ENCODE peak calls at places on chromosomes 3 and 15, in ten cellular contexts. D is Peyer's patch, L is colonic mucosa, C is left lung, B is GM23338, R is GM13976, O is cardiac fibroblast, Y is fibroblast of lung, I is kidney epithelial cell, F is coronary artery. T is an unnamed sample.

GRCh38 chr3:157077565-157077991 is 82.4 kb downstream of the CCNL1 start:
- DNase-seq in D (no peak), L (peak), C (no peak), B (peak), R (no peak), O (no peak), Y (peak), I (no peak), F (no peak), T (no peak)

GRCh38 chr3:23183731-23184130 is 19.4 kb upstream of the UBE2E2 start:
- DNase-seq in D (no peak), L (peak), C (no peak), B (peak), R (no peak), O (peak), Y (peak), I (no peak), F (no peak), T (no peak)

GRCh38 chr3:101665357-101665756 is 11.6 kb downstream of the ZBTB11 start:
- DNase-seq in D (no peak), L (no peak), C (no peak), B (no peak), R (no peak), O (no peak), Y (no peak), I (no peak), F (no peak), T (no peak)

GRCh38 chr15:90212221-90213079 is 11.3 kb downstream of the SEMA4B start:
- DNase-seq in D (no peak), L (peak), C (no peak), B (no peak), R (no peak), O (no peak), Y (no peak), I (no peak), F (no peak), T (no peak)

GRCh38 chr3:71226565-71227281 is 356.8 kb downstream of the FOXP1 start:
- DNase-seq in D (no peak), L (no peak), C (no peak), B (no peak), R (peak), O (peak), Y (peak), I (no peak), F (no peak), T (peak)

GRCh38 chr3:33117461-33117860 is 3.6 kb downstream of the CRTAP start:
- DNase-seq in D (no peak), L (no peak), C (no peak), B (no peak), R (no peak), O (no peak), Y (no peak), I (no peak), F (no peak), T (no peak)

GRCh38 chr15:81111018-81111417 is 23.1 kb upstream of the CFAP161 start:
- DNase-seq in D (no peak), L (no peak), C (no peak), B (no peak), R (no peak), O (no peak), Y (no peak), I (no peak), F (no peak), T (no peak)

GRCh38 chr3:37338500-37338899 is 164.1 kb upstream of the LRRFIP2 start:
- DNase-seq in D (no peak), L (no peak), C (no peak), B (no peak), R (no peak), O (peak), Y (no peak), I (no peak), F (no peak), T (no peak)

GRCh38 chr15:78811124-78811824 is at the start of gene ADAMTS7:
- DNase-seq in D (peak), L (peak), C (peak), B (peak), R (peak), O (peak), Y (peak), I (peak), F (peak), T (no peak)

GRCh38 chr15:78808550-78808949 is 2.7 kb downstream of the ADAMTS7 start:
- DNase-seq in D (no peak), L (peak), C (no peak), B (peak), R (peak), O (peak), Y (peak), I (no peak), F (no peak), T (no peak)

GRCh38 chr15:78811825-78812183 is 540 bp upstream of the ADAMTS7 start:
- DNase-seq in D (no peak), L (no peak), C (no peak), B (no peak), R (no peak), O (no peak), Y (no peak), I (no peak), F (no peak), T (no peak)

GRCh38 chr15:78810003-78810376 is 1.3 kb downstream of the ADAMTS7 start:
- DNase-seq in D (no peak), L (no peak), C (no peak), B (no peak), R (no peak), O (no peak), Y (peak), I (no peak), F (no peak), T (no peak)

GRCh38 chr15:78810377-78811123 is 714 bp downstream of the ADAMTS7 start:
- DNase-seq in D (peak), L (peak), C (peak), B (peak), R (peak), O (peak), Y (peak), I (no peak), F (no peak), T (no peak)
- TF ChIP-seq CTCF in D (no peak), L (no peak), C (no peak), B (no peak), R (no peak), O (no peak), Y (no peak), I (no peak), F (no peak), T (no peak)

DNA sequence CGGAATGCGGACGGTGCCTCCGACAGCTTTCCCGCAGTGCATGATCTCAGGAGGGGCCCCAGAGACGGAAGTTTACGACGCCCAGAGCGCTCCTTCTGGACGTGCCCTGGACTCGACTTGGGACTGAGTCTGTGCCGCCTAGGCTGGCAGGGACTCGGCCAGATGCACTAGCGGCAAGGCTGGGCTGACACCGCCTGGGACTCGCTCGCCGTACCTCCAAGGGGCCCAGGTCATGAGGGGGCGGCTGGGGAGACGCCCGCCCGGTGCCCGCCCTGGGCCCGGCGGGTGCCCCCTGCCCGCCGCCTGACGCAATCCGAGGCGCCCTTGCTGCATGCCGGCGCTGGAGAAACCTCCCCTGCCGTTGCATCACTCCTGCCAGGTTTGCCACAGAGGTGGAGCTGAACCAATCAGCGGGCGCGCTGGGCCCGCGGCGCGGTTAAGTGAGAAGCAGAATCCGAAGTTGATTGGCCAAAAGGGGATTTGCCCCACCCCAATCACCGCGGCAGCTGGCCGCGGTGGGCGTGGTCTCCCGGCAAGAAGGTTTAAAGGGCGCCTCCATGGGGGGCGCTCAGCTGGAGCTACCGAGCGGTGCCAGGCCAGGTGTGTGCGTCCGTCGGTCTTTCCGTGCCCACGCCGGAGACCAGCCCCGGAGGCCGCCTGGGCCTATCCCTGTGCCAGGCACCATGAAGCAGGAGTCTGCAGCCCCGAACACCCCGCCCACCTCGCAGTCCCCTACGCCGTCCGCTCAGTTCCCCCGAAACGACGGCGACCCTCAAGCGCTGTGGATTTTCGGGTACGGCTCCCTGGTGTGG is at the start of gene CHAC1:
- DNase-seq in D (peak), L (peak), C (peak), B (peak), R (peak), O (peak), Y (peak), I (peak), F (peak), T (peak)
- TF ChIP-seq CTCF in D (no peak), L (no peak), C (no peak), B (no peak), R (no peak), O (no peak), Y (no peak), I (no peak), F (no peak), T (no peak)

DNA sequence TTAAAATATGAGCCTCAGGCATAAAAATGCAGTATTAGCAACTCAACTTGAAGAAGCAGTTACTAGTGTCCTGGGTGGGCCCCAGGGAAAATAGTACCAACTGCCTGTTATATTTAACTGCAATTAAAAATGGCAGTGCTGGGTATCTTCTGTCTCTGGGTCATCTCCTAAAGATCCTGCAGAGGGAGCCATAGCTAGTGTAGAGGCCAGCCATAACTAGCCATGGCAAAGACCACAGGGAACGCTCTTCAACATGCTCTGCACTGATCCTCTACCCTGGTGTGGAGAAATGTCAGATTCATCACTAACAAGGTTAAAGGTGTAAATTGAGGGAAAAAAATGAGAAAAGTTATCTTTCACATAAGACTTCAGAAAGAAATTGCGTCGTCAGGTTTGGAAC is 181.3 kb downstream of the SNRPN start:
- DNase-seq in D (no peak), L (no peak), C (no peak), B (peak), R (no peak), O (peak), Y (no peak), I (no peak), F (no peak), T (no peak)
- TF ChIP-seq CTCF in D (no peak), L (no peak), C (no peak), B (peak), R (peak), O (peak), Y (no peak), I (no peak), F (no peak), T (no peak)

GRCh38 chr3:15636028-15636709 is 34.6 kb downstream of the BTD start:
- DNase-seq in D (no peak), L (no peak), C (no peak), B (no peak), R (peak), O (peak), Y (peak), I (no peak), F (no peak), T (peak)
- TF ChIP-seq CTCF in D (no peak), L (no peak), C (no peak), B (no peak), R (no peak), O (no peak), Y (no peak), I (no peak), F (no peak), T (no peak)

DNA sequence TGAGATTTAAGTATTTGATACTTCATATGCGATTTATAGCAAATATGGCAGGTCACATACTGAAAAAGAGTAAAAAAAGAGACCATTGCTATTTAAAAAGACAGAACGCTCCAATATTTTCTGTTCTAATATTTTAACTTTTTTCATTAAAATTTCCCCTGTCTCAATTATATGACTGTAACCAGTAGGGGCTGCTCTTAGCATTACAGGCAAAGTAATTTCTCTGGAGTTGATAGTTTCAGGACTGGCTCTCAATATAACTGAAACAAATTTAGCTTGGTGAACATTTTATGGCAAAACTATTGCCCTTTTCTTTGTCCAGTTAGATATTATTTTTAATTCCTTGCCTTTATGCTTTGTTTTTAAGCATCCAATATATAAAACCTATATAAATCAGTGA is 286.3 kb upstream of the ROBO2 start:
- DNase-seq in D (no peak), L (no peak), C (no peak), B (peak), R (no peak), O (no peak), Y (no peak), I (no peak), F (no peak), T (no peak)
- TF ChIP-seq CTCF in D (no peak), L (no peak), C (peak), B (peak), R (no peak), O (no peak), Y (peak), I (peak), F (no peak), T (no peak)

GRCh38 chr15:78711638-78712037 is 70.6 kb upstream of the CHRNB4 start:
- DNase-seq in D (no peak), L (no peak), C (no peak), B (no peak), R (no peak), O (no peak), Y (no peak), I (no peak), F (no peak), T (no peak)
- TF ChIP-seq CTCF in D (no peak), L (no peak), C (no peak), B (peak), R (no peak), O (no peak), Y (no peak), I (no peak), F (no peak), T (no peak)

GRCh38 chr15:80090041-80090440 is 30.6 kb downstream of the ZFAND6 start:
- DNase-seq in D (no peak), L (no peak), C (no peak), B (no peak), R (no peak), O (no peak), Y (peak), I (no peak), F (no peak), T (no peak)

GRCh38 chr15:80090879-80091503 is 31.5 kb downstream of the ZFAND6 start:
- DNase-seq in D (no peak), L (no peak), C (no peak), B (no peak), R (no peak), O (peak), Y (no peak), I (no peak), F (no peak), T (no peak)

GRCh38 chr15:80081390-80081789 is 21.9 kb downstream of the ZFAND6 start:
- DNase-seq in D (no peak), L (no peak), C (no peak), B (no peak), R (no peak), O (no peak), Y (no peak), I (no peak), F (no peak), T (peak)

DNA sequence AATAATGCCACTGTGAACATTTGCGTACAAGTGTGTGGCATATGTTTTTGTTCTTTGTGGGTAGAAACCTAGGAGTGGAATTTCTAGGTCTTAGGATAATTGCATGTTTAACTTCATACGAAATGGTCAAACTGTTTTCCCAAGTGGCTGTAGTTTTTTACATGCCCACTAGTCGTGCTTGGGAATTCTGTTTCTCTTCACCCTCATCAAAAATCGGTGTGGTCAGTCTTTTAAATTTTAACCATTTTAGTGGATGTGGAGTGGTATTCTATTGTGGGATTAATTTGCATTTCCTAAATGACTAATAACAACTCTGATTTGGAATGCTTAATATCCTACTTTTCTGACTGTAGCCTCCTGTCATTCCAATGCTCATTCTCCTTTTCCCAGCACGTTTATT is 27.6 kb downstream of the ZFAND6 start:
- DNase-seq in D (no peak), L (no peak), C (no peak), B (peak), R (no peak), O (no peak), Y (no peak), I (no peak), F (no peak), T (no peak)
- TF ChIP-seq CTCF in D (no peak), L (no peak), C (no peak), B (peak), R (no peak), O (peak), Y (peak), I (peak), F (no peak), T (no peak)

GRCh38 chr15:91876187-91876586 is 22.7 kb downstream of the SLCO3A1 start:
- DNase-seq in D (no peak), L (no peak), C (no peak), B (no peak), R (no peak), O (no peak), Y (no peak), I (no peak), F (no peak), T (no peak)

GRCh38 chr15:91872356-91873132 is 19.0 kb downstream of the SLCO3A1 start:
- DNase-seq in D (no peak), L (no peak), C (peak), B (no peak), R (no peak), O (no peak), Y (no peak), I (no peak), F (no peak), T (no peak)

GRCh38 chr15:91878319-91878718 is 24.8 kb downstream of the SLCO3A1 start:
- DNase-seq in D (no peak), L (no peak), C (no peak), B (no peak), R (no peak), O (no peak), Y (no peak), I (no peak), F (no peak), T (no peak)

GRCh38 chr15:91873133-91873526 is 19.6 kb downstream of the SLCO3A1 start:
- DNase-seq in D (no peak), L (no peak), C (no peak), B (no peak), R (no peak), O (no peak), Y (no peak), I (no peak), F (no peak), T (no peak)

DNA sequence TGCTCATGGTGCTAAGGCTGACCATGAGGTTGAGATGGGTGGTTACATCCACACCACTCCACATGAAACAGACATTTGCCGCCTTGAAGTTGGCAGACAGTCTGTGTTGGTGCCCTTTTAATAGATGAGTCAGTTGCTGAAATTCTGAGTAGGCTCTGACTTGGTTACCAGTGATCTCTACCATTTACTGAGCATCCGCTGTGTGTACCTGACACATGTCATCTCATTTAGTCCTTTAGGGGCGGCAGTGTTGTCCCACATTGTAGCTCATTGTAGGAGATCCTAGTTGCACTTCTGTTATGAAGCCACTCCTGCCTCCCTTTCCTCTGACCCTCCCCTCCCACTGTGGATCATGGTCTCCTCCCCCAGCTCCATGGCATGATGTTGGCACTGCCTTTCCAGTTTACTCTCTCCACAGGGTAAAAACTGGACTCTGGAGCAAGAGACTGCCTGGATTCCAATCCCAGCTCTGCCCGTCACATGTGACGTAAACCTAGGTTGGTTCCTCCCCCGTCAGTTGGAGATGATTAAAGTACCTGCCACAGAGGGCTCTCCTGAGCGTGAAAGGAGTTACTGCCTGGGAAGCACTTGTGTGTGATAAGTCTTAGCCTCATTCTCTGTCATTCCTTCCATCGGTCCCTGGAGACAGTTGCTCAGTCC is 21.6 kb downstream of the SLCO3A1 start:
- DNase-seq in D (no peak), L (no peak), C (no peak), B (peak), R (no peak), O (no peak), Y (no peak), I (no peak), F (no peak), T (no peak)
- TF ChIP-seq CTCF in D (no peak), L (no peak), C (no peak), B (no peak), R (no peak), O (no peak), Y (no peak), I (no peak), F (no peak), T (no peak)

DNA sequence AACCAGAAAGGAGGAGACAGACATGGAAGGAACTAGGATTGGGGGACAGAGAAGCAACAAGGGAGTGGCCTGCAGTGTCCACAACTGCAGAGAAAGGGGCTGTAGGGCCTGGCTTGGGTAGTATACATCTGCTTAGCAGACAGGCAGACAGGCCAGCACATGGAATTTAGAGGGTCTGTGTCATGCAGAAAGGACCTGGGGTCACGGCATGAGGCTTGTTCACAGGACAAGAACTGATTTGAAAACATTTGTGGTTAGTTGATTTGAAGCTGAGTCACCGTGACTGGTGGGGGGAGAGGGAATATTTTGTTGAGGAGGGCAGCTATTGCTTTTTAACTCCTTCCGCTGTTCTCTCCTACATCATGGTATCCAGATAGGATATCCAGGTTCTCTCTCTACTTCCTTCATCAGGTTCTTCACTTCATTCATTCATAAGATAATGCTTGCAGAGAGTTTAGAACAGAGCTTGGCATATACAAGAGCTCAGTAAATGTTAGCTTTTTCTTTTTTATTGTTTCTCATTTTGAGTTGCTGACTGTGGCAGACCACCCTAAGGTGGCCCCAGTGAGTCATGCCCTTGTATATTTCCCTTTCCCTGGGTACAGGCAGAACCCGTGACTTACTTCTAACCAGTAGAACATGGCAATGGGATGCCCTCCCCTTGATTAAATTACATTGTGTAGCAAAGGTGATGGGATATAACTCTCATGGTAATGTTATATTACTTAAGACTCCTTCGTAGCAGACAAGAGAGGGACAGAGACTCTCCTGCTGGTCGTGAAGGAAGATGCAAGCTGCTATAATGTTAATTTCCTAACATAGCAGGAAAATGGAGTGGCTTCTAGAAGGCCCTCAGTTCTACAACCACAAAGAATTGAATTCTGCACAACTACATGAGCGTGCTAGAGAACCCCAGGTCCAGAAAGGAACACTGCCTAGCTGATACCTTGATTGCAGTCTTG is 95.0 kb upstream of the NMNAT3 start:
- DNase-seq in D (no peak), L (no peak), C (no peak), B (no peak), R (no peak), O (peak), Y (peak), I (peak), F (no peak), T (no peak)
- TF ChIP-seq CTCF in D (no peak), L (no peak), C (no peak), B (peak), R (no peak), O (no peak), Y (no peak), I (peak), F (no peak), T (no peak)

T was measured in CD14-positive monocyte.